ENCODE peak calls at places on chromosomes 5 and 9, in five cellular contexts. A is A549, P is fibroblast of lung, Y is right lobe of liver, V is heart right ventricle. D is an unnamed sample.

GRCh38 chr5:9621379-9621903 is 8.7 kb downstream of the TAS2R1 start:
- DNase-seq in P (peak; percentile 74), Y (no peak), V (no peak), A (no peak), D (peak; percentile 62)

GRCh38 chr9:33620738-33621439 is 96.8 kb downstream of the ANKRD18B start:
- DNase-seq in A (peak; percentile 23), V (no peak), Y (no peak), P (peak; percentile 84), D (peak; percentile 81)

GRCh38 chr9:106025449-106025848 is 331.1 kb downstream of the TMEM38B start:
- DNase-seq in Y (no peak), A (peak; percentile 4), V (peak; percentile 36), P (no peak), D (no peak)

GRCh38 chr5:36945687-36946086 is 69.1 kb downstream of the NIPBL start:
- DNase-seq in Y (no peak), P (no peak), A (no peak), V (no peak), D (no peak)

GRCh38 chr5:53361708-53362107 is 118.7 kb upstream of the FST start:
- DNase-seq in V (no peak), A (no peak), Y (no peak), P (peak; percentile 42), D (no peak)

GRCh38 chr9:115250646-115251045 is 132.7 kb upstream of the TNC start:
- DNase-seq in V (no peak), A (no peak), P (peak; percentile 97), Y (no peak), D (peak; percentile 93)

GRCh38 chr5:85204289-85204688 is 819.6 kb upstream of the EDIL3 start:
- DNase-seq in Y (no peak), V (no peak), A (no peak), P (no peak), D (no peak)

GRCh38 chr9:90001756-90002155 is 396.9 kb downstream of the GADD45G start:
- DNase-seq in P (no peak), A (no peak), V (no peak), Y (no peak), D (no peak)

GRCh38 chr9:69971643-69972449 is 71.8 kb upstream of the MAMDC2 start:
- DNase-seq in A (peak; percentile 52), V (peak; percentile 63), P (peak; percentile 75), Y (peak; percentile 63), D (peak; percentile 80)

GRCh38 chr5:1476181-1476966 is 31.1 kb upstream of the SLC6A3 start:
- DNase-seq in Y (peak; percentile 24), P (no peak), V (no peak), A (no peak), D (no peak)

GRCh38 chr5:124706729-124707361 is 39.6 kb downstream of the ZNF608 start:
- DNase-seq in P (peak; percentile 64), V (peak; percentile 68), A (no peak), Y (no peak), D (peak; percentile 30)

GRCh38 chr9:125391704-125392103 is 130.1 kb downstream of the GAPVD1 start:
- DNase-seq in Y (no peak), A (no peak), P (peak; percentile 31), V (no peak), D (no peak)

GRCh38 chr5:7756453-7756852 is 94.5 kb downstream of the CFAP90 start:
- DNase-seq in A (no peak), Y (no peak), P (no peak), V (peak; percentile 11), D (no peak)

GRCh38 chr5:31029925-31030324 is 163.6 kb upstream of the CDH6 start:
- DNase-seq in V (no peak), P (no peak), Y (no peak), A (peak; percentile 5), D (no peak)

GRCh38 chr9:3517377-3518048 is 8.3 kb downstream of the RFX3 start:
- DNase-seq in P (no peak), V (no peak), Y (no peak), A (no peak), D (no peak)

GRCh38 chr5:141413540-141414069 is 818 bp downstream of the PCDHGA10 start:
- DNase-seq in A (no peak), Y (no peak), P (no peak), V (no peak), D (no peak)

GRCh38 chr5:141412853-141413539 is at the start of gene PCDHGA10:
- DNase-seq in A (no peak), P (peak; percentile 65), V (no peak), Y (no peak), D (peak; percentile 83)

GRCh38 chr5:141411575-141411974 is 1.2 kb upstream of the PCDHGA10 start:
- DNase-seq in A (no peak), Y (no peak), V (no peak), P (no peak), D (no peak)

GRCh38 chr5:141409598-141410306 is 1.9 kb downstream of the PCDHGB6 start:
- DNase-seq in P (no peak), V (no peak), A (no peak), Y (no peak), D (no peak)
- H3K4me3 ChIP-seq in P (no peak overlapping the region), V (no peak overlapping the region), A (no peak overlapping the region), Y (no peak overlapping the region), D (no peak overlapping the region)

GRCh38 chr5:116992681-116993080 is 418.1 kb upstream of the SEMA6A start:
- DNase-seq in V (no peak), A (no peak), Y (no peak), P (no peak), D (no peak)

GRCh38 chr5:116990010-116990409 is 415.4 kb upstream of the SEMA6A start:
- DNase-seq in P (no peak), Y (no peak), A (no peak), V (no peak), D (no peak)
- TF ChIP-seq CTCF in P (no peak), Y (no peak), A (no peak), V (no peak), D (no peak)

DNA sequence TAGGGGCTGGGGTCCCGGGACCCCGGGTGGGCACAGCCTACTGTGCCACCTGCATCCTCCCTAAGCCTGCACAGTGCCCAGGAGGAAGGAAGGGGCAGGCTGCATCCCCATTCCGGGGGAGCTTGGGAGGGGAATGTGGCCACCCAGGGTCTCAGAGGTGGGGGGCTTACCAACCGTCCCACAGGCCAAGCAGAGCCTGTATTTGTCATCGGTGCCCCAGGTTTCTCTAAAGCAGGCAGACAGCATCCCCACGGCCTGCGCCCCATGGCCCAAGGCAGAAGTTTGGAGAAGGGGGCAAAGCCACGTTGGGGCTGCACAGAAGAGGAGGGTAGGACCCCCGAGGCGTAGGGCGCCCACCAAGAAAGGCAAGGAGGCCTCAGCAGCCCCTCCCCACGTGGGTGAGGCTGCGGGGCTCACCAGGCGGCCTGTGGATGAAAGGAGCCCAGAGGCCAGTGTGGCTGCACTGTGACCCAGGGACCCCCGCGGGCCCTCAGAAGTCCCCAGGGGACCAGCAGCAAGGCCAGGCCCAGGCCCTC is 494 bp upstream of the GPSM1 start:
- DNase-seq in P (no peak), A (no peak), V (no peak), Y (no peak), D (peak; percentile 39)
- H3K4me3 ChIP-seq in P (no peak overlapping the region), A (peak overlapping the region; percentile 89), V (peak overlapping the region; percentile 77), Y (peak overlapping the region; percentile 46), D (peak overlapping the region; percentile 79)

GRCh38 chr5:151917931-151918330 is 6.7 kb downstream of the GLRA1 start:
- DNase-seq in A (no peak), V (no peak), P (no peak), Y (no peak), D (no peak)

GRCh38 chr5:151925396-151925750 is 722 bp upstream of the GLRA1 start:
- DNase-seq in A (no peak), V (no peak), Y (no peak), P (no peak), D (no peak)

GRCh38 chr5:151924564-151925395 is at the start of gene GLRA1:
- DNase-seq in A (peak; percentile 17), P (peak; percentile 51), Y (peak; percentile 45), V (peak; percentile 57), D (peak; percentile 64)

GRCh38 chr5:151926186-151926585 is 1.5 kb upstream of the GLRA1 start:
- DNase-seq in A (no peak), P (no peak), Y (no peak), V (no peak), D (no peak)

DNA sequence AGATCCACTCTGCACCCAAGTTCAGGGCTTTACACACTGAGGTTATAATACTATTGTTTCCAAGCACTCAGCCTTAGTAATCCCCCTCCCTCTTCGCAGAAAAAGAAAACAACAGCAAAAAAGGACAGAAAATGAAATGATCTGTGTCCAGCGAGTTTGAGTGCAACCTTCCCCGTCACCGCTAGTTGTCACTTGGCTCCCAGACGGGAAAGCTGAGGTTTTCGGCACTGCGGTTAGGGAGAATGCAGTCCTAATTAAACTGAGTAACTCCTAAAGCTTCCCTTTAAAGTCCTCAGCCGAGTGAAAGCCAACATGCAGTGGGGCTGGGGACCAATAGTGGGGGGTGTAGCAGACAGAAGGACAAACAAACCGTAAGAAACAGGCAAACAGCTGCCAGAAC is 786 bp downstream of the GLRA1 start:
- DNase-seq in P (no peak), V (no peak), Y (no peak), A (peak; percentile 23), D (peak; percentile 33)
- TF ChIP-seq CTCF in P (no peak), V (no peak), Y (no peak), A (no peak), D (peak; percentile 74)

GRCh38 chr9:110575952-110576351 is 3.6 kb downstream of the SVEP1 start:
- DNase-seq in P (no peak), A (no peak), Y (no peak), V (no peak), D (peak; percentile 37)

GRCh38 chr9:110578896-110579752 is at the start of gene SVEP1:
- DNase-seq in A (peak; percentile 46), Y (peak; percentile 46), P (peak; percentile 78), V (peak; percentile 46), D (peak; percentile 68)

GRCh38 chr9:110579763-110580255 is 268 bp upstream of the SVEP1 start:
- DNase-seq in P (peak; percentile 60), Y (no peak), A (no peak), V (peak; percentile 12), D (peak; percentile 56)

GRCh38 chr9:110580850-110581249 is 1.3 kb upstream of the SVEP1 start:
- DNase-seq in A (no peak), P (peak; percentile 39), V (no peak), Y (no peak), D (no peak)

GRCh38 chr9:110578575-110578895 is 1.0 kb downstream of the SVEP1 start:
- DNase-seq in Y (no peak), V (no peak), P (no peak), A (no peak), D (no peak)
- H3K4me3 ChIP-seq in Y (peak overlapping the region; percentile 45), V (peak overlapping the region; percentile 64), P (peak overlapping the region; percentile 75), A (peak overlapping the region; percentile 61), D (peak overlapping the region; percentile 71)